ENCODE peak calls at places on chromosome 17, in ten cellular contexts. M is ovary, Z is IMR-90, Q is aorta, R is neural progenitor cell, H is GM23338, L is uterus, I is stomach, G is gastrocnemius medialis, U is prostate gland. W is an unnamed sample. For H3K27me3 and H3K4me1, the result is how much of the 10 kb centered on the place peaks cover.

GRCh38 chr17:42399948-42400843 is 12.0 kb upstream of the STAT3 start:
- DNase-seq in U (no peak), M (no peak), R (no peak), Q (no peak), I (no peak), H (peak), Z (no peak), L (no peak), G (no peak), W (no peak)

GRCh38 chr17:72591500-72592241 is 470.9 kb downstream of the SOX9 start:
- DNase-seq in H (peak), I (no peak), R (peak), L (no peak), G (no peak), Z (no peak), U (no peak), Q (no peak), M (no peak), W (no peak)

GRCh38 chr17:7929158-7930029 is at the start of gene KCNAB3:
- DNase-seq in U (peak), H (peak), R (peak), Z (peak), L (peak), Q (no peak), G (no peak), I (no peak), M (peak), W (no peak)

GRCh38 chr17:63841350-63842172 is 924 bp downstream of the SMARCD2 start:
- DNase-seq in H (peak), Z (peak), M (peak), I (peak), G (peak), Q (peak), R (peak), L (peak), U (peak), W (no peak)

GRCh38 chr17:27782791-27783206 is 17.5 kb downstream of the NOS2 start:
- DNase-seq in H (no peak), I (no peak), R (no peak), G (no peak), Q (no peak), U (no peak), Z (no peak), L (no peak), M (no peak), W (no peak)

GRCh38 chr17:60173304-60173807 is 23.6 kb downstream of the CA4 start:
- DNase-seq in L (no peak), R (no peak), Q (no peak), H (no peak), M (no peak), I (no peak), Z (peak), U (no peak), G (no peak), W (no peak)

GRCh38 chr17:4788807-4789700 is at the start of gene GLTPD2:
- DNase-seq in Z (no peak), L (no peak), U (no peak), R (peak), I (no peak), G (no peak), H (peak), Q (no peak), M (no peak), W (no peak)

GRCh38 chr17:43975898-43976297 is 22.2 kb upstream of the PYY start:
- DNase-seq in Q (no peak), I (no peak), M (no peak), H (no peak), Z (no peak), G (no peak), L (no peak), U (no peak), R (no peak), W (no peak)

GRCh38 chr17:69428252-69428980 is 13.9 kb downstream of the MAP2K6 start:
- DNase-seq in G (no peak), Z (no peak), U (no peak), L (no peak), R (no peak), I (no peak), H (no peak), Q (no peak), M (no peak), W (no peak)

GRCh38 chr17:9456265-9456664 is 119.4 kb downstream of the STX8 start:
- DNase-seq in Q (no peak), R (no peak), Z (no peak), H (no peak), U (no peak), M (no peak), G (no peak), L (no peak), I (no peak), W (no peak)

GRCh38 chr17:27542841-27543463 is 86.7 kb downstream of the KSR1 start:
- DNase-seq in L (no peak), I (no peak), Z (no peak), M (no peak), Q (peak), G (no peak), U (no peak), R (no peak), H (no peak), W (no peak)

GRCh38 chr17:17071531-17072360 is 29.5 kb downstream of the MPRIP start:
- DNase-seq in I (no peak), G (peak), L (peak), Z (no peak), Q (peak), R (no peak), M (no peak), U (no peak), H (no peak), W (no peak)

GRCh38 chr17:78197147-78197830 is 10.1 kb downstream of the AFMID start:
- DNase-seq in I (no peak), Z (no peak), L (no peak), Q (no peak), M (no peak), R (no peak), U (no peak), H (no peak), G (no peak), W (peak)

GRCh38 chr17:850828-851759 is 68.9 kb downstream of the MRM3 start:
- DNase-seq in L (peak), Z (peak), M (peak), H (no peak), U (no peak), Q (no peak), R (peak), G (peak), I (no peak), W (no peak)
- H3K27me3 ChIP-seq in L (under half), Z (under half), M (under half), H (under half), U (under half), Q (under half), R (under half), G (under half), I (under half), W (under half)

GRCh38 chr17:38892620-38893019 is 22.8 kb downstream of the LASP1 start:
- DNase-seq in Z (no peak), Q (no peak), I (no peak), L (no peak), G (no peak), M (no peak), H (no peak), R (no peak), U (no peak), W (no peak)
- H3K4me1 ChIP-seq in Z (under half), Q (under half), I (under half), L (under half), G (under half), M (under half), H (under half), R (under half), U (under half), W (under half)

GRCh38 chr17:50785126-50785525 is 17.8 kb upstream of the ANKRD40CL start:
- DNase-seq in R (no peak), H (no peak), Z (no peak), I (no peak), G (no peak), Q (no peak), M (no peak), L (no peak), U (no peak), W (no peak)

GRCh38 chr17:50783905-50784304 is 16.6 kb upstream of the ANKRD40CL start:
- DNase-seq in Z (no peak), Q (no peak), G (no peak), R (no peak), M (no peak), H (no peak), L (no peak), U (no peak), I (no peak), W (no peak)

GRCh38 chr17:50783193-50783660 is 15.9 kb upstream of the ANKRD40CL start:
- DNase-seq in Q (peak), H (peak), R (peak), L (peak), M (peak), Z (peak), G (peak), I (peak), U (peak), W (peak)

GRCh38 chr17:50787106-50787505 is 19.8 kb upstream of the ANKRD40CL start:
- DNase-seq in I (no peak), Z (no peak), R (no peak), U (peak), L (no peak), Q (no peak), M (no peak), G (no peak), H (no peak), W (peak)

GRCh38 chr17:50785942-50786570 is 18.7 kb upstream of the ANKRD40CL start:
- DNase-seq in R (no peak), L (no peak), Q (no peak), U (peak), M (peak), Z (peak), H (no peak), G (no peak), I (peak), W (peak)
- H3K27ac ChIP-seq in R (no peak), L (no peak), Q (no peak), U (peak), M (no peak), Z (peak), H (no peak), G (no peak), I (peak), W (peak)

GRCh38 chr17:79219208-79219935 is 144.7 kb downstream of the ENGASE start:
- DNase-seq in L (no peak), R (no peak), H (peak), U (no peak), Z (no peak), Q (no peak), I (no peak), G (no peak), M (no peak), W (no peak)

GRCh38 chr17:79220715-79221291 is 146.2 kb downstream of the ENGASE start:
- DNase-seq in R (peak), Z (no peak), L (no peak), I (no peak), M (no peak), H (peak), U (no peak), G (no peak), Q (no peak), W (peak)

GRCh38 chr17:79218825-79219200 is 144.2 kb downstream of the ENGASE start:
- DNase-seq in I (no peak), M (no peak), R (no peak), Z (no peak), L (no peak), H (no peak), Q (no peak), U (no peak), G (no peak), W (no peak)

GRCh38 chr17:79221597-79221996 is 147.0 kb downstream of the ENGASE start:
- DNase-seq in R (no peak), U (no peak), Q (no peak), Z (no peak), M (no peak), H (no peak), G (no peak), I (no peak), L (no peak), W (no peak)

GRCh38 chr17:79220201-79220714 is 145.6 kb downstream of the ENGASE start:
- DNase-seq in I (no peak), H (peak), U (no peak), Q (no peak), M (no peak), R (peak), L (no peak), Z (no peak), G (no peak), W (no peak)
- H3K27me3 ChIP-seq in I (under half), H (under half), U (under half), Q (under half), M (under half), R (under half), L (under half), Z (half or more), G (half or more), W (half or more)

DNA sequence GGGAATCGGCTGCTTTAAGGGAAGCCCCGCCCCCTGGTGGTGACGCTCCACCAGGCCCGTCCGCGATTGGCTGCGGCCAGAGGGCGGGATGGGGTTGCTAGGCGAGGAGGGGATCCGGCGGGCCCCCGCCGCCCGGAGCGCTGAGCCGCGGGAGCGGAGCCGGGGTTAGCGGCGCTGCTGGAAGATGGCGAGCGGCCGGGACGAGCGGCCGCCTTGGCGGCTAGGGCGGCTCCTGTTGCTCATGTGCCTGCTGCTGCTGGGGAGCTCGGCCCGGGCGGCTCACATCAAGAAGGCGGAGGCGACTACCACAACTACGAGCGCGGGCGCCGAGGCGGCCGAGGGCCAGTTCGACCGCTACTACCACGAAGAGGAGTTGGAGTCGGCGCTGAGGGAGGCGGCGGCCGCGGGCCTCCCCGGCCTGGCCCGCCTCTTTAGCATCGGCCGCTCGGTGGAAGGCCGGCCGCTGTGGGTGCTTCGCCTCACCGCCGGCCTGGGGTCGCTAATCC is at the start of gene CPD:
- DNase-seq in Z (peak), G (peak), R (peak), H (peak), I (peak), L (peak), U (peak), M (peak), Q (peak), W (peak)
- H3K4me1 ChIP-seq in Z (under half), G (under half), R (half or more), H (half or more), I (under half), L (under half), U (under half), M (under half), Q (under half), W (under half)

DNA sequence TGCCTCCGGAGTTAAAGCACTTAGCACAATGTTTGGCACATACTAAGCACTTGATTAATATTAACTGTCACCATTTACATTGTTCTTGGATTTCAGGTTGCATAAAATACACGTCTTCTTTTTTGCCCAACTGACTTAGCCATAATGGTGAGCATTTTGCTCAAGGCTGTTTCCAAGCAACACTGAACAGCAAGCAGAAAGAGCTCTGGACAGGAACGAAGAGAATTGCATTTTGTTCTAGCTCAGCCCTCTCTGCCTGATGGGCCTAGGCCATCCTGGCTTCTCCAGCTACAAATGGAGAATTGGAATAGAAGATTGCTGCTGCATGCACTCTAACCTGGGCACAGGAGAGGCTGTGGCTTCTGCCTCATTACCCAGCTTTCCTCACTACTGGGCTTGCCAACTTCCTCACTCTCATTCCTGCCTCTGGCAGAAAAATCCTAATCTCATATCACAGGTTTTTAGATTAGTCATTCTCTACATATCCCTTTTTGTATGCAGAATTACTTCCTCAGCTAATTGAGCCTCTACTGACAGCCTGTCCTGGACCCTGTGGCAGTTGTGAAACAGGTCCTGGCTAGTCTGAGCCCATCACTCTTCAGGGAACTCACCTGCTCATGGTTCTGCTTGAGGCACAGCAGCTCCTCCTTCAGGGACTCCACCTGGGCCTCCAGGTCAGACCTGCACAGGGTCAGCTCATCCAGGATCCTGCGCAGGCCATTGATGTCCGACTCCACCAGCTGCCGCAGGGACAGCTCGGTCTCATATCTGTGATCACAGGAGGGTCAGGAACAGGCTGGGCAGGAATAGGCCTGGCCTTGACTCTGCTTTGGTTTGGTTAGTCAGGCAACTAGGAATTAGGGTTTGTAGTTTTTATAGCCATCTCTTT is 2.5 kb downstream of the KRT33A start:
- DNase-seq in U (no peak), H (no peak), Z (no peak), Q (no peak), M (no peak), I (no peak), L (no peak), G (no peak), R (no peak), W (peak)
- H3K27ac ChIP-seq in U (no peak), H (no peak), Z (no peak), Q (no peak), M (no peak), I (no peak), L (no peak), G (no peak), R (no peak), W (peak)

GRCh38 chr17:32264823-32265191 is 825 bp upstream of the RHBDL3 start:
- DNase-seq in H (no peak), I (no peak), L (no peak), M (no peak), Z (no peak), G (no peak), R (peak), U (no peak), Q (no peak), W (no peak)

GRCh38 chr17:32259596-32259995 is 6.0 kb upstream of the RHBDL3 start:
- DNase-seq in L (no peak), Z (peak), H (no peak), M (no peak), I (no peak), Q (peak), U (no peak), G (no peak), R (no peak), W (no peak)

GRCh38 chr17:32261521-32261792 is 4.2 kb upstream of the RHBDL3 start:
- DNase-seq in U (no peak), L (no peak), R (no peak), M (no peak), G (no peak), H (no peak), Q (no peak), I (no peak), Z (no peak), W (no peak)

GRCh38 chr17:32264140-32264799 is 1.4 kb upstream of the RHBDL3 start:
- DNase-seq in H (peak), U (no peak), I (no peak), R (peak), Q (no peak), L (no peak), Z (no peak), M (no peak), G (no peak), W (no peak)

DNA sequence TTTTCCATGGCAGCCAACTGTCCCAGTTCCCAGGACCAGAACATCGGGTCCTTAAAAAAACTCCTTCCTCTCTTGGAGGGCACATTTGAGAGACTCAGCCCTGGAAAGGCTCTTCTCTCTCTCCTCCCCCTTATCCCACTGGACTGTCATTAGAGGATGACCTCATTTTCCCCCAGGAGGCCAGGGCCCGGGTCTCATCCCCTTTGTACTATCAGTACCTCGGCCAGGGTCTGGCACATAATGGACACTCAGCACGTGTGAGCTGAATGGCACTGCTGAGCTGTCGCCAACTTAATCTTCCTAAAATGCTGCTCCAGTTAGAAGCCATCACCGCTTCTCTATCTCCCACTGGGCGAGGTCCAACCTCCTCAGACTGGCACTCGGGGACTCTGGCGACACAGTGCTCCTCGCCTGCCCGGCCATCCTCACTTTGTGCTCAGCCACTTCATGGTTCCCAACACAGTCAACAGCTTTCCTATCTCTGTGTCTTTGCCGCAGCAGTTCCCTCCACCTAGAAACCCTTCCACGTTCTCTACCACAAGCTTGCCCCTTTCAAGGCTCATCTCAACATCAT is 3.6 kb upstream of the RHBDL3 start:
- DNase-seq in R (peak), G (no peak), H (no peak), L (no peak), U (no peak), Q (no peak), M (no peak), Z (no peak), I (no peak), W (no peak)
- H3K27me3 ChIP-seq in R (under half), G (under half), H (under half), L (under half), U (under half), Q (under half), M (under half), Z (half or more), I (under half), W (half or more)

GRCh38 chr17:58510075-58510474 is 4.4 kb downstream of the MTMR4 start:
- DNase-seq in R (no peak), M (no peak), Q (no peak), H (no peak), I (no peak), L (no peak), G (no peak), U (no peak), Z (no peak), W (no peak)
- H3K4me1 ChIP-seq in R (under half), M (under half), Q (under half), H (under half), I (under half), L (under half), G (under half), U (under half), Z (under half), W (under half)